ENCODE peak calls at places on chromosomes 1 and 21, in eight cellular contexts. P, A, Q, Z, S, E, Y and D are unnamed samples.

GRCh38 chr1:171990371-171990770 is 149.1 kb downstream of the DNM3 start:
- DNase-seq in P (no peak), A (no peak), Q (no peak), Z (no peak), S (no peak), E (no peak), Y (no peak), D (no peak)

GRCh38 chr1:38738207-38738606 is 121.4 kb downstream of the RRAGC start:
- DNase-seq in P (no peak), A (no peak), Q (no peak), Z (no peak), S (no peak), E (no peak), Y (no peak), D (no peak)

GRCh38 chr21:34881421-34881820 is 167.7 kb downstream of the RUNX1 start:
- DNase-seq in P (no peak), A (peak), Q (no peak), Z (no peak), S (no peak), E (no peak), Y (no peak), D (no peak)

GRCh38 chr1:2803931-2804627 is 2.6 kb upstream of the TTC34 start:
- DNase-seq in P (no peak), A (no peak), Q (no peak), Z (no peak), S (no peak), E (no peak), Y (no peak), D (no peak)

GRCh38 chr1:160260436-160261382 is 1.6 kb downstream of the DCAF8 start:
- DNase-seq in P (peak), A (peak), Q (peak), Z (no peak), S (no peak), E (no peak), Y (peak), D (no peak)

GRCh38 chr1:111735321-111735720 is 3.9 kb downstream of the INKA2 start:
- DNase-seq in P (no peak), A (no peak), Q (no peak), Z (no peak), S (no peak), E (no peak), Y (no peak), D (no peak)

GRCh38 chr1:202709276-202710041 is 795 bp downstream of the SYT2 start:
- DNase-seq in P (no peak), A (no peak), Q (no peak), Z (no peak), S (no peak), E (no peak), Y (no peak), D (no peak)

GRCh38 chr1:211589782-211590721 is 11.1 kb upstream of the SLC30A1 start:
- DNase-seq in P (no peak), A (peak), Q (no peak), Z (no peak), S (peak), E (no peak), Y (peak), D (no peak)

GRCh38 chr1:67062412-67062811 is 8.5 kb upstream of the SLC35D1 start:
- DNase-seq in P (no peak), A (no peak), Q (no peak), Z (no peak), S (no peak), E (no peak), Y (no peak), D (no peak)

GRCh38 chr1:109815809-109816791 is 52.4 kb upstream of the EPS8L3 start:
- DNase-seq in P (no peak), A (no peak), Q (no peak), Z (no peak), S (no peak), E (no peak), Y (no peak), D (no peak)

GRCh38 chr1:9613625-9614299 is 25.1 kb downstream of the TMEM201 start:
- DNase-seq in P (no peak), A (no peak), Q (no peak), Z (no peak), S (no peak), E (no peak), Y (no peak), D (no peak)

GRCh38 chr1:219550171-219550570 is 62.7 kb downstream of the ZC3H11B start:
- DNase-seq in P (no peak), A (no peak), Q (no peak), Z (no peak), S (no peak), E (no peak), Y (no peak), D (no peak)